ENCODE peak calls at places on chromosomes 7 and 10, in five cellular contexts. One of them, this sample, is unnamed.

GRCh38 chr10:839550-840205 is 91.8 kb downstream of the LARP4B start:
- DNase-seq in endothelial cell: no peak
- DNase-seq in breast epithelium: no peak
- DNase-seq in neural crest cell: no peak
- DNase-seq in A549: no peak
- DNase-seq in this sample: no peak

GRCh38 chr7:66442385-66442784 is 186.3 kb upstream of the KCTD7 start:
- DNase-seq in A549: no peak
- DNase-seq in endothelial cell: no peak
- DNase-seq in breast epithelium: no peak
- DNase-seq in neural crest cell: no peak
- DNase-seq in this sample: no peak

GRCh38 chr7:108347616-108348015 is 108.6 kb downstream of the NRCAM start:
- DNase-seq in neural crest cell: no peak
- DNase-seq in breast epithelium: no peak
- DNase-seq in endothelial cell: peak
- DNase-seq in A549: peak
- DNase-seq in this sample: no peak

GRCh38 chr10:3668961-3669330 is 116.1 kb downstream of the KLF6 start:
- DNase-seq in A549: no peak
- DNase-seq in endothelial cell: no peak
- DNase-seq in breast epithelium: no peak
- DNase-seq in neural crest cell: no peak
- DNase-seq in this sample: no peak

GRCh38 chr10:12041766-12042408 is 722 bp downstream of the UPF2 start:
- DNase-seq in A549: peak
- DNase-seq in neural crest cell: no peak
- DNase-seq in endothelial cell: peak
- DNase-seq in breast epithelium: no peak
- DNase-seq in this sample: peak

GRCh38 chr7:108331971-108332370 is 124.3 kb downstream of the NRCAM start:
- DNase-seq in A549: no peak
- DNase-seq in neural crest cell: no peak
- DNase-seq in breast epithelium: no peak
- DNase-seq in endothelial cell: no peak
- DNase-seq in this sample: no peak

GRCh38 chr7:107179326-107180163 is 10.7 kb downstream of the HBP1 start:
- DNase-seq in A549: peak
- DNase-seq in breast epithelium: no peak
- DNase-seq in endothelial cell: no peak
- DNase-seq in neural crest cell: no peak
- DNase-seq in this sample: no peak

GRCh38 chr10:7411671-7412481 is 1.0 kb upstream of the SFMBT2 start:
- DNase-seq in neural crest cell: no peak
- DNase-seq in endothelial cell: peak
- DNase-seq in A549: no peak
- DNase-seq in breast epithelium: no peak
- DNase-seq in this sample: peak

GRCh38 chr10:21273400-21273968 is 252.0 kb downstream of the SKIDA1 start:
- DNase-seq in endothelial cell: no peak
- DNase-seq in A549: no peak
- DNase-seq in breast epithelium: no peak
- DNase-seq in neural crest cell: no peak
- DNase-seq in this sample: no peak

GRCh38 chr7:351681-352480 is 61.9 kb downstream of the FOXL3 start:
- DNase-seq in neural crest cell: no peak
- DNase-seq in endothelial cell: no peak
- DNase-seq in A549: no peak
- DNase-seq in breast epithelium: no peak
- DNase-seq in this sample: no peak

GRCh38 chr10:113705344-113705878 is 25.7 kb downstream of the CASP7 start:
- DNase-seq in A549: no peak
- DNase-seq in neural crest cell: no peak
- DNase-seq in endothelial cell: no peak
- DNase-seq in breast epithelium: no peak
- DNase-seq in this sample: no peak

GRCh38 chr7:128104109-128104742 is 73.0 kb upstream of the LRRC4 start:
- DNase-seq in A549: no peak
- DNase-seq in neural crest cell: no peak
- DNase-seq in endothelial cell: no peak
- DNase-seq in breast epithelium: no peak
- DNase-seq in this sample: peak

GRCh38 chr7:93715234-93715633 is 140.7 kb upstream of the CALCR start:
- DNase-seq in A549: peak
- DNase-seq in breast epithelium: no peak
- DNase-seq in neural crest cell: peak
- DNase-seq in endothelial cell: peak
- DNase-seq in this sample: peak

GRCh38 chr10:108583827-108584226 is 1339.5 kb downstream of the XPNPEP1 start:
- DNase-seq in A549: no peak
- DNase-seq in endothelial cell: no peak
- DNase-seq in neural crest cell: no peak
- DNase-seq in breast epithelium: no peak
- DNase-seq in this sample: no peak

GRCh38 chr10:110512461-110513187 is 14.9 kb downstream of the DUSP5 start:
- DNase-seq in endothelial cell: no peak
- DNase-seq in breast epithelium: no peak
- DNase-seq in neural crest cell: no peak
- DNase-seq in A549: peak
- DNase-seq in this sample: no peak

GRCh38 chr7:97014145-97014544 is 8.8 kb downstream of the DLX6 start:
- DNase-seq in A549: no peak
- DNase-seq in neural crest cell: no peak
- DNase-seq in breast epithelium: no peak
- DNase-seq in endothelial cell: no peak
- DNase-seq in this sample: no peak

GRCh38 chr7:20698469-20698868 is 83.0 kb downstream of the ABCB5 start:
- DNase-seq in neural crest cell: no peak
- DNase-seq in A549: no peak
- DNase-seq in endothelial cell: no peak
- DNase-seq in breast epithelium: no peak
- DNase-seq in this sample: no peak

GRCh38 chr10:99906470-99906869 is 103.3 kb downstream of the DNMBP start:
- DNase-seq in neural crest cell: no peak
- DNase-seq in breast epithelium: no peak
- DNase-seq in endothelial cell: no peak
- DNase-seq in A549: peak
- DNase-seq in this sample: no peak

GRCh38 chr7:128415217-128415785 is 5.5 kb upstream of the IMPDH1 start:
- DNase-seq in A549: no peak
- DNase-seq in endothelial cell: no peak
- DNase-seq in breast epithelium: no peak
- DNase-seq in neural crest cell: no peak
- DNase-seq in this sample: no peak

GRCh38 chr10:89389254-89389653 is 3.2 kb upstream of the IFIT1 start:
- DNase-seq in A549: no peak
- DNase-seq in endothelial cell: no peak
- DNase-seq in neural crest cell: no peak
- DNase-seq in breast epithelium: no peak
- DNase-seq in this sample: no peak

GRCh38 chr10:77422491-77423338 is 214.9 kb downstream of the KCNMA1 start:
- DNase-seq in A549: no peak
- DNase-seq in endothelial cell: no peak
- DNase-seq in breast epithelium: no peak
- DNase-seq in neural crest cell: no peak
- DNase-seq in this sample: no peak

GRCh38 chr7:88361357-88361756 is 54.7 kb upstream of the STEAP4 start:
- DNase-seq in neural crest cell: no peak
- DNase-seq in endothelial cell: peak
- DNase-seq in breast epithelium: no peak
- DNase-seq in A549: no peak
- DNase-seq in this sample: no peak

GRCh38 chr7:12670071-12670729 is 17.2 kb upstream of the ARL4A start:
- DNase-seq in endothelial cell: no peak
- DNase-seq in breast epithelium: no peak
- DNase-seq in A549: no peak
- DNase-seq in neural crest cell: no peak
- DNase-seq in this sample: no peak

DNA sequence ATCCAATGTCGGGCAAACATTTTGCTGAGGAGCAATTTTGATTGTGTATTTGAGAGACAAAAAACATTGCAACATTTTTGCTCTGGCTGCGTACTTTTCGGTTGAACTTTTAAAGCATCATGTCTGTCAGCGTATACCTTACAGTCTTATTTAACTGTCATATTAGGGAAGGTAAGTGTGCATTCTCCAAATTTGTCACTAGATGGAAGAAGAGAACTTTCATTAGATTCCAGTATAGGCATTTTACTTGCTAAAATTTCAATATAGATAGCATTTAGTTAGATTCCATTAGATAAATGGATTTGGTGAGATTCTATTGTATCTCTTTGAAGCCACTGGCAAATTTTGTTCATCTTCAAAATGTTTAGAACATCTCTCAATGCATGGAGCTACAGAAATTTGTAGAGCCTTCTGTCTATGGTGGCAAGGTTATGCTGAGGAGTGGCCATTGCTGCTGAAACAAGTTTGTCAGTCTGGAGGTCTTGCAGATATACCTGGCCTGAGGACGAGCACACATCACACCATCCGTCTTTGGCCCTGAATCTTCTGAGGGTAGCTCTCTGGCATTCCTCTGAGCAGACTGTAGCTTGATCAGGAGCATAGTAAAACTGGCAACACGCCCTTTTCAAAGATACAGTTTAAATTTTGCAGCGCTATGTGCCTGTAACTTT is 437.5 kb upstream of the MBL2 start:
- DNase-seq in neural crest cell: no peak
- DNase-seq in A549: no peak
- DNase-seq in breast epithelium: no peak
- DNase-seq in endothelial cell: no peak
- DNase-seq in this sample: no peak
- TF ChIP-seq CTCF in neural crest cell: peak
- TF ChIP-seq CTCF in A549: no peak
- TF ChIP-seq CTCF in breast epithelium: no peak
- TF ChIP-seq CTCF in endothelial cell: no peak
- TF ChIP-seq CTCF in this sample: no peak

GRCh38 chr7:49166441-49166840 is 242.1 kb downstream of the CDC14C start:
- DNase-seq in endothelial cell: no peak
- DNase-seq in A549: no peak
- DNase-seq in neural crest cell: no peak
- DNase-seq in breast epithelium: no peak
- DNase-seq in this sample: no peak
- TF ChIP-seq CTCF in endothelial cell: peak
- TF ChIP-seq CTCF in A549: no peak
- TF ChIP-seq CTCF in neural crest cell: peak
- TF ChIP-seq CTCF in breast epithelium: no peak
- TF ChIP-seq CTCF in this sample: no peak

GRCh38 chr10:101060036-101060950 is 1.5 kb upstream of the KAZALD1 start:
- DNase-seq in neural crest cell: peak
- DNase-seq in endothelial cell: peak
- DNase-seq in A549: peak
- DNase-seq in breast epithelium: peak
- DNase-seq in this sample: peak
- TF ChIP-seq CTCF in neural crest cell: peak
- TF ChIP-seq CTCF in endothelial cell: peak
- TF ChIP-seq CTCF in A549: peak
- TF ChIP-seq CTCF in breast epithelium: peak
- TF ChIP-seq CTCF in this sample: peak

GRCh38 chr7:6691609-6692106 is 15.1 kb downstream of the ZNF12 start:
- DNase-seq in neural crest cell: no peak
- DNase-seq in A549: no peak
- DNase-seq in breast epithelium: no peak
- DNase-seq in endothelial cell: no peak
- DNase-seq in this sample: no peak

DNA sequence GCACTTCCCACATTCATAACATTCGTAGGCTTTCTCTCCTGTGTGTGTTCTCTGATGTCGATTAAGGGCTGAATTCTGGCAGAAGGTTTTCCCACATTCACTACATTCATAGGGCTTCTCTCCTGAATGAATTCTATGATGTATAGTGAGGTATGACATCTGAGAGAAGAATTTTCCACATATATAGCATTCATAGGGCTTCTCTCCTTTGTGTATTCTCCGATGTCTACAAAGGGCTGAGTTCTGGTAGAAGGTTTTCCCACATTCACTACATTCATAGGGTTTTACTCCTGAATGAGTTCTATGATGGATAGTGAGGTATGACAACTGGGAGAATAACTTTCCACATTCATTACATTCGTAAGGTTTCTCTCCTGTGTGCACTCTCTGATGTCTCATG is 15.6 kb downstream of the ZNF12 start:
- DNase-seq in A549: no peak
- DNase-seq in neural crest cell: no peak
- DNase-seq in breast epithelium: no peak
- DNase-seq in endothelial cell: no peak
- DNase-seq in this sample: no peak
- TF ChIP-seq CTCF in A549: no peak
- TF ChIP-seq CTCF in neural crest cell: no peak
- TF ChIP-seq CTCF in breast epithelium: no peak
- TF ChIP-seq CTCF in endothelial cell: no peak
- TF ChIP-seq CTCF in this sample: no peak

DNA sequence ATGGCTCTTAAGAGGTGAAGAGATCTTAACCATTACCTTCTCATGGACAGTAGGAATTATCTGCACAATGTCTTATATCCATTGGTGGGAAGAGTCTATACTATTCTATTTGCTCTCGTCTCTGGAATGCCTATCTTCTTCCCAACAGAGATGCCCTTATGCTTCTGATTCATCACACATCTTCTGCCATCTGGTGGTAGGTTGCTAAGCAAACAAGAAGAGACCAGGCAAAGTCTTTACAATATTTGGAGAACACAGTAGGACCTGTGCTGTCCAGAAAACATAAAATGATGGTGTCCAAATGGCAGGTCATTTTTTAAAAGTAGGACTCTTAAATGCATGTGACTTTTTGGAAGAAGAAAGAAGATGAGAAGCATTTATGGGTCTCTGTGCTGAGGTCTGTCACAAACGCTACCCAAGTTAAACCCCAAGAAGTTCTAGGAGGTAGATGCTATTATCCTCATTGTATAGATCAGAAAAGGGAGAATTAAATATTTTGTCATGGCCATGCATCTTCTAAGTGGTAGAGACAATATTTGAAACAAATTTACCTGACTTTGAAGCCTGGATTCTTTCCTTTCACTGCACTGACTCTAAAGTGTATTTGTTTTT is 67.8 kb upstream of the NXPH1 start:
- DNase-seq in A549: no peak
- DNase-seq in neural crest cell: no peak
- DNase-seq in endothelial cell: peak
- DNase-seq in breast epithelium: no peak
- DNase-seq in this sample: no peak
- TF ChIP-seq CTCF in A549: peak
- TF ChIP-seq CTCF in neural crest cell: peak
- TF ChIP-seq CTCF in endothelial cell: no peak
- TF ChIP-seq CTCF in breast epithelium: no peak
- TF ChIP-seq CTCF in this sample: no peak

GRCh38 chr7:136229819-136230609 is 252.9 kb upstream of the MTPN start:
- DNase-seq in neural crest cell: no peak
- DNase-seq in endothelial cell: no peak
- DNase-seq in A549: no peak
- DNase-seq in breast epithelium: no peak
- DNase-seq in this sample: no peak
- TF ChIP-seq CTCF in neural crest cell: no peak
- TF ChIP-seq CTCF in endothelial cell: no peak
- TF ChIP-seq CTCF in A549: no peak
- TF ChIP-seq CTCF in breast epithelium: no peak
- TF ChIP-seq CTCF in this sample: no peak

This sample was measured in activated B cell treated with CpG ODN at 0.5 μM for 24 hours.